ENCODE peak calls at places on chromosomes 5 and 9, in seven cellular contexts. One of them, this sample, is unnamed.

GRCh38 chr9:3845549-3845948 is 319.7 kb upstream of the RFX3 start:
- DNase-seq in GM12878: no peak
- DNase-seq in SK-N-SH: no peak
- DNase-seq in GM12891: no peak
- DNase-seq in H1: no peak
- DNase-seq in HepG2: no peak
- DNase-seq in K562: no peak
- DNase-seq in this sample: no peak

GRCh38 chr5:154405078-154405792 is 40.6 kb upstream of the SAP30L start:
- DNase-seq in SK-N-SH: peak; percentile 92
- DNase-seq in K562: peak; percentile 82
- DNase-seq in H1: peak; percentile 60
- DNase-seq in HepG2: peak; percentile 59
- DNase-seq in GM12891: peak; percentile 85
- DNase-seq in GM12878: no peak
- DNase-seq in this sample: peak; percentile 86

GRCh38 chr9:135098400-135099105 is 11.1 kb downstream of the OLFM1 start:
- DNase-seq in HepG2: no peak
- DNase-seq in SK-N-SH: no peak
- DNase-seq in GM12878: no peak
- DNase-seq in GM12891: no peak
- DNase-seq in H1: peak; percentile 36
- DNase-seq in K562: peak; percentile 71
- DNase-seq in this sample: no peak

GRCh38 chr5:164296603-164297080 is 791.2 kb downstream of the MAT2B start:
- DNase-seq in GM12891: no peak
- DNase-seq in HepG2: no peak
- DNase-seq in GM12878: no peak
- DNase-seq in SK-N-SH: no peak
- DNase-seq in K562: no peak
- DNase-seq in H1: peak; percentile 57
- DNase-seq in this sample: no peak

GRCh38 chr5:175248416-175248905 is 195.5 kb downstream of the DRD1 start:
- DNase-seq in H1: no peak
- DNase-seq in HepG2: no peak
- DNase-seq in GM12878: no peak
- DNase-seq in SK-N-SH: no peak
- DNase-seq in GM12891: no peak
- DNase-seq in K562: no peak
- DNase-seq in this sample: no peak

GRCh38 chr9:31908891-31909480 is 475.5 kb upstream of the ACO1 start:
- DNase-seq in SK-N-SH: no peak
- DNase-seq in GM12891: no peak
- DNase-seq in HepG2: no peak
- DNase-seq in GM12878: no peak
- DNase-seq in K562: no peak
- DNase-seq in H1: no peak
- DNase-seq in this sample: no peak

GRCh38 chr9:129151469-129151868 is 26.6 kb downstream of the IER5L start:
- DNase-seq in K562: no peak
- DNase-seq in GM12878: no peak
- DNase-seq in GM12891: no peak
- DNase-seq in H1: no peak
- DNase-seq in SK-N-SH: no peak
- DNase-seq in HepG2: no peak
- DNase-seq in this sample: no peak

GRCh38 chr5:113052041-113052795 is 75.6 kb downstream of the DCP2 start:
- DNase-seq in HepG2: no peak
- DNase-seq in GM12878: no peak
- DNase-seq in SK-N-SH: no peak
- DNase-seq in GM12891: no peak
- DNase-seq in K562: no peak
- DNase-seq in H1: no peak
- DNase-seq in this sample: no peak

GRCh38 chr5:59790399-59791130 is 103.0 kb downstream of the PDE4D start:
- DNase-seq in GM12878: no peak
- DNase-seq in H1: no peak
- DNase-seq in SK-N-SH: no peak
- DNase-seq in HepG2: no peak
- DNase-seq in K562: no peak
- DNase-seq in GM12891: no peak
- DNase-seq in this sample: no peak

GRCh38 chr5:65927497-65928340 is 1.3 kb downstream of the ERBIN start:
- DNase-seq in SK-N-SH: peak; percentile 45
- DNase-seq in K562: no peak
- DNase-seq in H1: no peak
- DNase-seq in GM12878: no peak
- DNase-seq in HepG2: peak; percentile 52
- DNase-seq in GM12891: peak; percentile 14
- DNase-seq in this sample: no peak

GRCh38 chr9:130899051-130899748 is 2.6 kb upstream of the QRFP start:
- DNase-seq in SK-N-SH: no peak
- DNase-seq in H1: no peak
- DNase-seq in GM12891: no peak
- DNase-seq in HepG2: no peak
- DNase-seq in GM12878: no peak
- DNase-seq in K562: peak; percentile 80
- DNase-seq in this sample: no peak

GRCh38 chr9:26870292-26870691 is 22.3 kb downstream of the CAAP1 start:
- DNase-seq in HepG2: no peak
- DNase-seq in K562: no peak
- DNase-seq in GM12878: no peak
- DNase-seq in GM12891: no peak
- DNase-seq in H1: no peak
- DNase-seq in SK-N-SH: no peak
- DNase-seq in this sample: no peak

GRCh38 chr5:102114525-102115069 is 181.5 kb downstream of the SLCO4C1 start:
- DNase-seq in HepG2: no peak
- DNase-seq in SK-N-SH: no peak
- DNase-seq in GM12878: no peak
- DNase-seq in GM12891: no peak
- DNase-seq in H1: no peak
- DNase-seq in K562: no peak
- DNase-seq in this sample: no peak

GRCh38 chr9:79598562-79599345 is 27.0 kb downstream of the TLE4 start:
- DNase-seq in GM12891: no peak
- DNase-seq in K562: no peak
- DNase-seq in GM12878: no peak
- DNase-seq in SK-N-SH: no peak
- DNase-seq in HepG2: no peak
- DNase-seq in H1: no peak
- DNase-seq in this sample: no peak

GRCh38 chr9:124371183-124371582 is 44.1 kb downstream of the PSMB7 start:
- DNase-seq in K562: no peak
- DNase-seq in HepG2: peak; percentile 30
- DNase-seq in GM12878: no peak
- DNase-seq in GM12891: no peak
- DNase-seq in SK-N-SH: no peak
- DNase-seq in H1: no peak
- DNase-seq in this sample: no peak

GRCh38 chr9:130962418-130963316 is 23.6 kb upstream of the FIBCD1 start:
- DNase-seq in SK-N-SH: peak; percentile 49
- DNase-seq in HepG2: no peak
- DNase-seq in K562: peak; percentile 61
- DNase-seq in GM12891: no peak
- DNase-seq in GM12878: no peak
- DNase-seq in H1: no peak
- DNase-seq in this sample: no peak

GRCh38 chr9:137760426-137760825 is 117.2 kb upstream of the CACNA1B start:
- DNase-seq in K562: no peak
- DNase-seq in GM12878: no peak
- DNase-seq in HepG2: no peak
- DNase-seq in GM12891: no peak
- DNase-seq in H1: no peak
- DNase-seq in SK-N-SH: no peak
- DNase-seq in this sample: no peak

GRCh38 chr9:4594545-4594944 is 67.5 kb upstream of the PLPP6 start:
- DNase-seq in HepG2: no peak
- DNase-seq in SK-N-SH: no peak
- DNase-seq in GM12891: no peak
- DNase-seq in GM12878: no peak
- DNase-seq in K562: no peak
- DNase-seq in H1: no peak
- DNase-seq in this sample: no peak

DNA sequence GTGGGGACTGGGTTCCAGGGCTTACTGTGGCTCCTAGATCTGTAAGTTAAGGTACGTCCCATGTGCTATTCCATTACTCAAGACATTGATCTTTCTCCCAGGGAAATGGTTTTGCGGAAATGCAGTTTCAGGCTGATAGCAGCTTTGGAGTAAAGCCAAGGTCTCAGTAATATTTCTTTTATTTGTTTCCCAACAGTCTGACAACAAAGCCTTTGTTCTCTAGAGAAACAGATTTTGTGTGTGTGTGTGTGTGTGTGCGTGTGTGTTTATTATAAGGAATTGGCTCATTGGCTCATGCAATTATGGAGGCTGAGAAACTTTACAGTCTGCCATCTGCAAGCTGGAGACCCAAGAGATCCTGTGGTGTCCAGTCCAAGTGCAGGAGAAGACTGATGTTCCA is 12.1 kb upstream of the POC5 start:
- DNase-seq in K562: no peak
- DNase-seq in GM12878: no peak
- DNase-seq in SK-N-SH: no peak
- DNase-seq in GM12891: no peak
- DNase-seq in HepG2: no peak
- DNase-seq in H1: no peak
- DNase-seq in this sample: no peak
- TF ChIP-seq TAF1 in K562: no peak
- TF ChIP-seq TAF1 in GM12878: no peak
- TF ChIP-seq TAF1 in SK-N-SH: no peak
- TF ChIP-seq TAF1 in GM12891: no peak
- TF ChIP-seq TAF1 in HepG2: no peak
- TF ChIP-seq TAF1 in H1: no peak
- TF ChIP-seq TAF1 in this sample: no peak

DNA sequence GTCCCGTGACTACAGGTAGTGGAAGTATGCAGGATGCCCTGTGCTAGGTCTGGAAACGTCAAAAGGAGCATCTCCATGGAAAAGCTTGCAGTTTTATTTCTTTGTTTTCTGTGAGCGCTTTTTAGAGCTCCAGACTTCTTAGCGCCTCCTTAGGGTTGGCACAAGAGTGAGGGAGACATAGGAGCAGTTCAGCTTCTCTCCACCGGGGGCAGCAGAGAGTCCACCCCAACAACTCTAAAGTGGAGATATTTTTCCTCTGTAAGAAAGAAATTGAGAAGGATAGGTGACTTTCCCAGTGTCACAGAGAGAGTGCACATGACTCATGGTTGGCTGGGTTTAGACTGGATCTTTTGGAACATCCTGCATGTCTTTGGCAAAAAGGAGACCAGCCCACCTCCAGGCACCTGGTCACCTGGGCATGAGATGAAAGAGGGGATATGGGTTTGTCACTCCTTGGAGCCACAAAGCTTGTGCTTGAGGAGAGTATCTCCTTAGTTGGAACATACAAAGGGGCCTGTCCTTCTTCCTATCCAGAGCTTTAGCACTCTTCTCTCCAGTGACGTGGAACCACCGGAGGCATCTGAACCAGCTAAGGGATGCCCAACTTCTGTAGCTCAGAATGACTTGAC is 637.7 kb downstream of the SEMA5A start:
- DNase-seq in HepG2: no peak
- DNase-seq in GM12891: peak; percentile 2
- DNase-seq in SK-N-SH: peak; percentile 41
- DNase-seq in K562: peak; percentile 64
- DNase-seq in GM12878: no peak
- DNase-seq in H1: peak; percentile 68
- DNase-seq in this sample: no peak
- TF ChIP-seq TAF1 in HepG2: no peak
- TF ChIP-seq TAF1 in GM12891: no peak
- TF ChIP-seq TAF1 in SK-N-SH: no peak
- TF ChIP-seq TAF1 in K562: no peak
- TF ChIP-seq TAF1 in GM12878: no peak
- TF ChIP-seq TAF1 in H1: no peak
- TF ChIP-seq TAF1 in this sample: no peak

GRCh38 chr9:113155911-113156559 is 5.2 kb downstream of the SLC31A2 start:
- DNase-seq in GM12891: no peak
- DNase-seq in H1: no peak
- DNase-seq in GM12878: no peak
- DNase-seq in K562: no peak
- DNase-seq in SK-N-SH: no peak
- DNase-seq in HepG2: no peak
- DNase-seq in this sample: no peak

GRCh38 chr9:113152699-113153098 is 1.9 kb downstream of the SLC31A2 start:
- DNase-seq in GM12891: no peak
- DNase-seq in H1: no peak
- DNase-seq in SK-N-SH: no peak
- DNase-seq in GM12878: no peak
- DNase-seq in K562: peak; percentile 57
- DNase-seq in HepG2: no peak
- DNase-seq in this sample: no peak

GRCh38 chr9:113153599-113153998 is 2.8 kb downstream of the SLC31A2 start:
- DNase-seq in GM12878: no peak
- DNase-seq in H1: no peak
- DNase-seq in K562: no peak
- DNase-seq in GM12891: no peak
- DNase-seq in HepG2: no peak
- DNase-seq in SK-N-SH: no peak
- DNase-seq in this sample: no peak

GRCh38 chr9:113154936-113155335 is 4.1 kb downstream of the SLC31A2 start:
- DNase-seq in H1: no peak
- DNase-seq in GM12891: no peak
- DNase-seq in SK-N-SH: no peak
- DNase-seq in HepG2: no peak
- DNase-seq in GM12878: no peak
- DNase-seq in K562: no peak
- DNase-seq in this sample: no peak

GRCh38 chr9:113154471-113154870 is 3.7 kb downstream of the SLC31A2 start:
- DNase-seq in HepG2: no peak
- DNase-seq in GM12878: no peak
- DNase-seq in H1: no peak
- DNase-seq in SK-N-SH: no peak
- DNase-seq in GM12891: no peak
- DNase-seq in K562: no peak
- DNase-seq in this sample: no peak
- TF ChIP-seq TAF1 in HepG2: no peak
- TF ChIP-seq TAF1 in GM12878: no peak
- TF ChIP-seq TAF1 in H1: no peak
- TF ChIP-seq TAF1 in SK-N-SH: no peak
- TF ChIP-seq TAF1 in GM12891: no peak
- TF ChIP-seq TAF1 in K562: no peak
- TF ChIP-seq TAF1 in this sample: no peak

GRCh38 chr9:110126457-110126856 is 81.5 kb downstream of the C9orf152 start:
- DNase-seq in GM12878: no peak
- DNase-seq in K562: no peak
- DNase-seq in HepG2: no peak
- DNase-seq in H1: no peak
- DNase-seq in GM12891: no peak
- DNase-seq in SK-N-SH: no peak
- DNase-seq in this sample: no peak

GRCh38 chr9:110125207-110125751 is 82.7 kb downstream of the C9orf152 start:
- DNase-seq in H1: peak; percentile 71
- DNase-seq in HepG2: peak; percentile 95
- DNase-seq in GM12878: no peak
- DNase-seq in SK-N-SH: no peak
- DNase-seq in K562: no peak
- DNase-seq in GM12891: no peak
- DNase-seq in this sample: no peak

GRCh38 chr9:110128664-110129329 is 79.2 kb downstream of the C9orf152 start:
- DNase-seq in SK-N-SH: no peak
- DNase-seq in HepG2: no peak
- DNase-seq in K562: no peak
- DNase-seq in GM12878: peak; percentile 88
- DNase-seq in H1: no peak
- DNase-seq in GM12891: no peak
- DNase-seq in this sample: no peak

GRCh38 chr9:110125763-110126351 is 82.1 kb downstream of the C9orf152 start:
- DNase-seq in SK-N-SH: no peak
- DNase-seq in GM12891: no peak
- DNase-seq in HepG2: no peak
- DNase-seq in GM12878: no peak
- DNase-seq in H1: no peak
- DNase-seq in K562: no peak
- DNase-seq in this sample: no peak

GRCh38 chr9:110126986-110127864 is 80.7 kb downstream of the C9orf152 start:
- DNase-seq in H1: no peak
- DNase-seq in K562: no peak
- DNase-seq in GM12878: no peak
- DNase-seq in HepG2: peak; percentile 86
- DNase-seq in SK-N-SH: no peak
- DNase-seq in GM12891: no peak
- DNase-seq in this sample: no peak
- TF ChIP-seq TAF1 in H1: no peak
- TF ChIP-seq TAF1 in K562: no peak
- TF ChIP-seq TAF1 in GM12878: no peak
- TF ChIP-seq TAF1 in HepG2: peak; percentile 43
- TF ChIP-seq TAF1 in SK-N-SH: no peak
- TF ChIP-seq TAF1 in GM12891: no peak
- TF ChIP-seq TAF1 in this sample: no peak

This sample was measured in GM12892.